ENCODE peak calls at places on chromosomes 11 and 22, in seven cellular contexts. W is Caco-2, S is activated T-cell treated with anti-CD3 and anti-CD28 coated beads for 48 hours, R is fibroblast of lung, K is GM12865, J is EL, I is gastrocnemius medialis. Z is an unnamed sample.

GRCh38 chr11:75558939-75559843 is 2.9 kb upstream of the SERPINH1 start:
- DNase-seq in W (peak), S (no peak), R (peak), I (no peak), J (peak), K (no peak), Z (no peak)

GRCh38 chr11:112610996-112611795 is 350.0 kb upstream of the NCAM1 start:
- DNase-seq in R (no peak), I (no peak), S (no peak), W (no peak), J (no peak), K (no peak), Z (peak)

GRCh38 chr11:18526521-18527296 is at the start of gene TSG101:
- DNase-seq in W (peak), J (peak), S (peak), K (peak), I (peak), R (peak), Z (peak)

GRCh38 chr22:39212721-39213376 is 31.9 kb downstream of the PDGFB start:
- DNase-seq in W (peak), J (peak), K (no peak), S (no peak), R (peak), I (no peak), Z (no peak)

GRCh38 chr11:1400168-1401000 is 10.7 kb downstream of the BRSK2 start:
- DNase-seq in J (no peak), W (no peak), R (no peak), S (no peak), I (no peak), K (no peak), Z (no peak)

GRCh38 chr22:33299245-33299956 is 241.2 kb upstream of the SYN3 start:
- DNase-seq in I (no peak), R (no peak), K (peak), W (peak), S (no peak), J (no peak), Z (no peak)

GRCh38 chr22:35957589-35957988 is 71.0 kb downstream of the RBFOX2 start:
- DNase-seq in R (no peak), S (no peak), J (no peak), I (no peak), K (no peak), W (no peak), Z (no peak)

GRCh38 chr22:50308597-50308935 is 1.1 kb upstream of the PLXNB2 start:
- DNase-seq in K (no peak), W (no peak), J (peak), R (peak), S (no peak), I (peak), Z (no peak)

GRCh38 chr11:106280041-106280440 is 202.6 kb downstream of the AASDHPPT start:
- DNase-seq in S (no peak), K (no peak), W (no peak), R (no peak), J (no peak), I (no peak), Z (no peak)

GRCh38 chr11:4125141-4125540 is 30.5 kb downstream of the RRM1 start:
- DNase-seq in R (peak), S (no peak), J (peak), K (no peak), W (no peak), I (no peak), Z (no peak)

GRCh38 chr22:23548501-23549197 is 31.4 kb downstream of the IGLL1 start:
- DNase-seq in S (no peak), J (no peak), K (no peak), W (no peak), I (no peak), R (no peak), Z (no peak)

GRCh38 chr11:33895752-33896137 is 3.9 kb upstream of the LMO2 start:
- DNase-seq in K (no peak), S (no peak), I (peak), W (no peak), J (no peak), R (no peak), Z (no peak)

GRCh38 chr11:36730761-36731160 is 132.7 kb upstream of the RAG2 start:
- DNase-seq in R (no peak), K (no peak), J (no peak), S (no peak), W (no peak), I (no peak), Z (no peak)

GRCh38 chr11:1271406-1271805 is 38.0 kb downstream of the TOLLIP start:
- DNase-seq in K (no peak), S (no peak), W (no peak), R (no peak), I (no peak), J (no peak), Z (no peak)

GRCh38 chr11:121352301-121352891 is 59.8 kb downstream of the SC5D start:
- DNase-seq in S (no peak), R (no peak), I (no peak), J (no peak), K (no peak), W (no peak), Z (no peak)

GRCh38 chr11:13388741-13389140 is 74.3 kb downstream of the BTBD10 start:
- DNase-seq in W (no peak), K (no peak), I (no peak), S (no peak), R (no peak), J (no peak), Z (no peak)

GRCh38 chr11:72589802-72590761 is 84.1 kb downstream of the PDE2A start:
- DNase-seq in R (peak), K (peak), J (peak), I (no peak), S (peak), W (peak), Z (no peak)

GRCh38 chr11:33691051-33691864 is 9.4 kb downstream of the C11orf91 start:
- DNase-seq in K (no peak), S (no peak), I (no peak), R (no peak), W (peak), J (no peak), Z (no peak)

GRCh38 chr11:102405501-102405900 is 47.1 kb downstream of the TMEM123 start:
- DNase-seq in K (no peak), R (no peak), I (no peak), W (no peak), S (no peak), J (no peak), Z (no peak)

GRCh38 chr11:130692220-130692619 is 224.1 kb downstream of the SNX19 start:
- DNase-seq in W (no peak), I (no peak), J (no peak), S (no peak), K (no peak), R (no peak), Z (no peak)

GRCh38 chr11:64675417-64676252 is 47.4 kb downstream of the NRXN2 start:
- DNase-seq in J (peak), S (no peak), K (peak), R (peak), W (no peak), I (peak), Z (peak)

GRCh38 chr11:1827095-1827797 is 7.5 kb upstream of the SYT8 start:
- DNase-seq in R (peak), J (peak), S (no peak), K (no peak), I (peak), W (no peak), Z (peak)

GRCh38 chr22:25134028-25134427 is 65.6 kb upstream of the CRYBB3 start:
- DNase-seq in S (no peak), R (no peak), I (no peak), J (no peak), K (no peak), W (no peak), Z (no peak)

GRCh38 chr11:66676931-66677598 is 622 bp downstream of the RBM4B start:
- DNase-seq in S (no peak), W (no peak), J (no peak), K (peak), I (no peak), R (no peak), Z (no peak)

GRCh38 chr11:69463181-69463891 is 18.1 kb upstream of the LINC01488 start:
- DNase-seq in I (no peak), K (no peak), W (peak), J (peak), R (peak), S (no peak), Z (no peak)

GRCh38 chr11:116284930-116285329 is 487.9 kb downstream of the BUD13 start:
- DNase-seq in R (no peak), K (no peak), J (no peak), I (no peak), W (no peak), S (no peak), Z (peak)

GRCh38 chr11:37905707-37906417 is 1307.8 kb upstream of the RAG2 start:
- DNase-seq in I (no peak), J (no peak), W (no peak), K (no peak), S (no peak), R (no peak), Z (no peak)

GRCh38 chr22:27405672-27406388 is 395.7 kb downstream of the MN1 start:
- DNase-seq in I (peak), J (peak), R (peak), S (peak), W (peak), K (peak), Z (no peak)

GRCh38 chr22:35154937-35155387 is 89.0 kb downstream of the ISX start:
- DNase-seq in R (peak), W (peak), I (no peak), K (peak), J (peak), S (no peak), Z (peak)

GRCh38 chr11:101430236-101430635 is 153.6 kb downstream of the TRPC6 start:
- DNase-seq in W (no peak), J (no peak), S (no peak), R (peak), K (no peak), I (no peak), Z (no peak)

GRCh38 chr11:1825039-1825740 is 9.6 kb upstream of the SYT8 start:
- DNase-seq in W (peak), I (no peak), K (peak), R (no peak), J (no peak), S (no peak), Z (no peak)